ENCODE peak calls at places on chromosomes 13 and 19, in six cellular contexts. T, B, M, C, J and U are unnamed samples.

GRCh38 chr13:99425485-99426341 is 75.6 kb upstream of the TM9SF2 start:
- DNase-seq in C (no peak), B (peak; percentile 78), M (no peak), J (peak; percentile 44), T (no peak), U (peak; percentile 49)

GRCh38 chr19:3097442-3097871 is 3.3 kb downstream of the GNA11 start:
- DNase-seq in B (no peak), J (peak; percentile 58), T (no peak), M (peak; percentile 63), C (peak; percentile 6), U (peak; percentile 76)

GRCh38 chr13:33799950-33800592 is 17.9 kb upstream of the RFC3 start:
- DNase-seq in B (no peak), T (no peak), M (no peak), C (no peak), J (no peak), U (peak; percentile 38)

GRCh38 chr19:50204811-50205675 is 1.6 kb downstream of the MYH14 start:
- DNase-seq in J (peak; percentile 95), T (no peak), C (peak; percentile 46), B (no peak), M (peak; percentile 96), U (peak; percentile 96)

GRCh38 chr13:45445053-45445452 is 19.7 kb upstream of the COG3 start:
- DNase-seq in J (no peak), M (no peak), T (no peak), B (no peak), C (no peak), U (no peak)

GRCh38 chr19:18978616-18979015 is 37.6 kb upstream of the HOMER3 start:
- DNase-seq in T (no peak), J (no peak), C (no peak), B (no peak), M (no peak), U (no peak)

GRCh38 chr13:113364933-113365371 is 1.0 kb upstream of the GRTP1 start:
- DNase-seq in B (no peak), C (no peak), M (no peak), J (peak; percentile 27), T (no peak), U (no peak)

GRCh38 chr19:29560313-29561075 is 34.7 kb downstream of the VSTM2B start:
- DNase-seq in T (no peak), C (no peak), M (no peak), B (no peak), J (no peak), U (no peak)

GRCh38 chr19:48634424-48635262 is 2.5 kb downstream of the DBP start:
- DNase-seq in C (peak; percentile 97), M (peak; percentile 98), B (peak; percentile 94), T (peak; percentile 83), J (peak; percentile 98), U (peak; percentile 98)

GRCh38 chr19:6527893-6528543 is 2.8 kb upstream of the TNFSF9 start:
- DNase-seq in C (no peak), M (no peak), B (no peak), J (no peak), T (no peak), U (no peak)

GRCh38 chr13:114097893-114098688 is 34.3 kb downstream of the RASA3 start:
- DNase-seq in J (no peak), B (no peak), C (no peak), M (no peak), T (no peak), U (no peak)

GRCh38 chr13:44869167-44869566 is 120.1 kb downstream of the NUFIP1 start:
- DNase-seq in T (no peak), B (no peak), M (no peak), J (no peak), C (no peak), U (no peak)

GRCh38 chr19:41134616-41135015 is 20.4 kb downstream of the CYP2F1 start:
- DNase-seq in M (no peak), B (no peak), C (no peak), J (no peak), T (no peak), U (no peak)

GRCh38 chr13:50596103-50596502 is 247.4 kb downstream of the DLEU7 start:
- DNase-seq in C (no peak), M (no peak), T (no peak), J (no peak), B (no peak), U (no peak)

GRCh38 chr19:5623397-5624153 is 692 bp downstream of the SAFB start:
- DNase-seq in T (no peak), B (peak; percentile 31), C (peak; percentile 13), J (peak; percentile 31), M (peak; percentile 20), U (peak; percentile 20)

GRCh38 chr13:25905411-25906010 is 146.3 kb downstream of the SHISA2 start:
- DNase-seq in C (no peak), T (no peak), J (peak; percentile 22), B (no peak), M (no peak), U (no peak)

GRCh38 chr13:113297370-113297871 is 382 bp downstream of the LAMP1 start:
- DNase-seq in J (peak; percentile 27), C (no peak), T (no peak), B (peak; percentile 72), M (peak; percentile 26), U (no peak)

GRCh38 chr13:102440259-102440936 is 38.5 kb upstream of the FGF14 start:
- DNase-seq in M (peak; percentile 72), T (no peak), C (no peak), J (peak; percentile 58), B (no peak), U (no peak)

GRCh38 chr13:100835695-100836094 is 161.1 kb upstream of the TMTC4 start:
- DNase-seq in T (no peak), B (no peak), C (no peak), M (no peak), J (no peak), U (no peak)

GRCh38 chr13:102234618-102235017 is 167.2 kb downstream of the FGF14 start:
- DNase-seq in J (no peak), M (no peak), B (no peak), T (no peak), C (no peak), U (no peak)

GRCh38 chr13:51241720-51242119 is 19.5 kb downstream of the FAM124A start:
- DNase-seq in J (no peak), M (no peak), T (no peak), C (no peak), B (no peak), U (no peak)

GRCh38 chr19:51084505-51084904 is 1.8 kb upstream of the KLK14 start:
- DNase-seq in B (no peak), J (no peak), T (no peak), C (no peak), M (no peak), U (no peak)

GRCh38 chr13:61777281-61777680 is 361.6 kb upstream of the PCDH20 start:
- DNase-seq in B (no peak), M (no peak), J (no peak), C (no peak), T (no peak), U (no peak)

GRCh38 chr19:16001481-16002312 is 52.9 kb downstream of the OR10H4 start:
- DNase-seq in J (no peak), M (peak; percentile 53), C (no peak), T (no peak), B (peak; percentile 69), U (peak; percentile 80)

GRCh38 chr19:5784581-5785147 is at the start of gene PRR22:
- DNase-seq in M (no peak), T (no peak), C (no peak), J (no peak), B (no peak), U (no peak)

GRCh38 chr19:4284176-4284958 is 5.3 kb downstream of the SHD start:
- DNase-seq in M (no peak), J (peak; percentile 92), B (no peak), T (no peak), C (no peak), U (peak; percentile 97)

GRCh38 chr19:50000038-50000890 is 24.9 kb downstream of the VRK3 start:
- DNase-seq in T (no peak), C (no peak), M (no peak), J (no peak), B (no peak), U (no peak)

GRCh38 chr19:48806518-48806817 is 4.4 kb downstream of the BCAT2 start:
- DNase-seq in B (no peak), T (no peak), M (no peak), J (peak; percentile 70), C (peak; percentile 59), U (no peak)

GRCh38 chr19:7263521-7263920 is 30.7 kb downstream of the INSR start:
- DNase-seq in T (no peak), J (no peak), M (no peak), C (no peak), B (no peak), U (no peak)

GRCh38 chr13:41700790-41701310 is 243.5 kb downstream of the RGCC start:
- DNase-seq in B (no peak), M (peak; percentile 55), T (peak; percentile 8), J (no peak), C (peak; percentile 57), U (no peak)

GRCh38 chr19:44303976-44304568 is 753 bp downstream of the ZNF235 start:
- DNase-seq in M (no peak), B (no peak), T (no peak), C (no peak), J (peak; percentile 23), U (peak; percentile 28)

GRCh38 chr13:114115191-114115671 is 17.2 kb downstream of the RASA3 start:
- DNase-seq in M (peak; percentile 39), C (peak; percentile 17), J (peak; percentile 65), B (no peak), T (no peak), U (peak; percentile 89)

GRCh38 chr13:50299546-50300249 is 284.5 kb downstream of the KCNRG start:
- DNase-seq in J (no peak), M (no peak), C (no peak), T (no peak), B (no peak), U (peak; percentile 13)

GRCh38 chr13:58712191-58712590 is 1080.6 kb downstream of the PCDH17 start:
- DNase-seq in J (no peak), B (no peak), C (no peak), M (no peak), T (no peak), U (no peak)